ENCODE peak calls at places on chromosomes 7 and 10, in seven cellular contexts. Y, R, S, M, J, E and W are unnamed samples.

GRCh38 chr7:150620617-150621371 is 11.4 kb downstream of the GIMAP6 start:
- DNase-seq in J (no peak), Y (no peak), S (no peak), R (no peak), M (no peak), E (no peak), W (no peak)

GRCh38 chr7:3404490-3404889 is 103.4 kb downstream of the SDK1 start:
- DNase-seq in J (no peak), R (no peak), E (no peak), Y (no peak), M (no peak), S (no peak), W (peak)

GRCh38 chr10:95755511-95756004 is 405 bp upstream of the ENTPD1 start:
- DNase-seq in Y (no peak), E (no peak), J (no peak), S (no peak), M (no peak), R (no peak), W (no peak)

GRCh38 chr7:47253650-47254080 is 328.2 kb downstream of the TNS3 start:
- DNase-seq in E (no peak), Y (no peak), S (no peak), J (no peak), M (no peak), R (no peak), W (peak)

GRCh38 chr7:81956520-81956919 is 186.7 kb upstream of the HGF start:
- DNase-seq in E (peak), R (no peak), S (no peak), J (no peak), Y (no peak), M (peak), W (peak)

GRCh38 chr7:114901771-114902170 is 20.1 kb upstream of the MDFIC start:
- DNase-seq in Y (no peak), E (no peak), J (no peak), R (no peak), M (no peak), S (no peak), W (no peak)

GRCh38 chr10:3838723-3839437 is 53.9 kb upstream of the KLF6 start:
- DNase-seq in Y (no peak), R (no peak), S (no peak), M (no peak), E (no peak), J (no peak), W (no peak)

GRCh38 chr7:137704723-137705122 is 142.1 kb downstream of the DGKI start:
- DNase-seq in R (no peak), S (no peak), J (no peak), M (no peak), Y (no peak), E (no peak), W (no peak)

GRCh38 chr7:6170571-6171531 is 101.6 kb downstream of the CYTH3 start:
- DNase-seq in J (no peak), E (no peak), R (no peak), S (no peak), M (no peak), Y (no peak), W (no peak)

GRCh38 chr7:76206633-76207032 is 4.9 kb downstream of the SRRM3 start:
- DNase-seq in S (no peak), J (no peak), E (no peak), Y (no peak), M (no peak), R (no peak), W (no peak)

GRCh38 chr7:92609921-92610518 is 19.8 kb upstream of the FAM133B start:
- DNase-seq in R (no peak), S (no peak), Y (no peak), M (no peak), J (no peak), E (no peak), W (no peak)

GRCh38 chr10:100970914-100971811 is 1.9 kb downstream of the SEMA4G start:
- DNase-seq in E (no peak), J (no peak), R (no peak), M (no peak), Y (no peak), S (no peak), W (no peak)

GRCh38 chr10:96584035-96584434 is 2.8 kb downstream of the TM9SF3 start:
- DNase-seq in E (no peak), M (no peak), S (no peak), J (no peak), Y (no peak), R (no peak), W (no peak)

GRCh38 chr10:131655101-131655849 is 245.5 kb upstream of the PPP2R2D start:
- DNase-seq in S (no peak), J (no peak), M (no peak), R (no peak), Y (no peak), E (no peak), W (no peak)

GRCh38 chr10:44132361-44133289 is 252.3 kb downstream of the CXCL12 start:
- DNase-seq in J (no peak), S (no peak), R (no peak), Y (no peak), M (no peak), E (no peak), W (no peak)

GRCh38 chr7:141415999-141416398 is 135.2 kb upstream of the AGK start:
- DNase-seq in M (no peak), R (no peak), S (no peak), J (no peak), Y (no peak), E (no peak), W (no peak)

GRCh38 chr7:7732566-7733290 is 14.3 kb upstream of the RPA3 start:
- DNase-seq in S (no peak), R (no peak), J (no peak), E (no peak), Y (no peak), M (peak), W (peak)

GRCh38 chr7:17772581-17773288 is 167.6 kb downstream of the SNX13 start:
- DNase-seq in E (no peak), M (no peak), S (no peak), R (no peak), J (no peak), Y (no peak), W (peak)